ENCODE peak calls at places on chromosomes 13 and 19, in nine cellular contexts. T, I, Z, G, V, C, Q, R and E are unnamed samples. For H3K36me3 and H3K4me1, the result is how much of the 10 kb centered on the place peaks cover.

GRCh38 chr19:42051166-42052115 is 18.6 kb downstream of the GRIK5 start:
- DNase-seq in R (no peak), V (no peak), Q (no peak), C (no peak), I (peak), Z (no peak), T (no peak), G (no peak), E (no peak)

GRCh38 chr13:51518847-51519246 is 65.4 kb upstream of the WDFY2 start:
- DNase-seq in G (no peak), C (no peak), R (no peak), Q (peak), Z (peak), I (no peak), V (no peak), T (no peak), E (no peak)

GRCh38 chr19:11447347-11448262 is 12.2 kb downstream of the PRKCSH start:
- DNase-seq in G (no peak), Q (no peak), R (no peak), C (no peak), T (no peak), Z (no peak), V (no peak), I (no peak), E (no peak)

GRCh38 chr19:27974082-27974513 is 1238.9 kb downstream of the UQCRFS1 start:
- DNase-seq in V (no peak), R (no peak), Q (peak), Z (peak), T (no peak), I (peak), G (no peak), C (no peak), E (no peak)

GRCh38 chr13:99176309-99177276 is 24.1 kb upstream of the UBAC2 start:
- DNase-seq in R (peak), G (peak), V (peak), T (peak), Z (peak), Q (peak), I (peak), C (peak), E (peak)

GRCh38 chr13:89279374-89279773 is 1608.2 kb downstream of the SLITRK5 start:
- DNase-seq in R (no peak), C (no peak), T (no peak), I (no peak), Q (no peak), V (no peak), G (no peak), Z (no peak), E (no peak)

GRCh38 chr19:29845576-29846176 is 33.9 kb downstream of the CCNE1 start:
- DNase-seq in Q (peak), C (no peak), R (no peak), T (no peak), V (peak), I (no peak), Z (peak), G (no peak), E (peak)

GRCh38 chr13:19618925-19619324 is 14.5 kb upstream of the MPHOSPH8 start:
- DNase-seq in C (no peak), T (no peak), G (no peak), V (no peak), Z (peak), R (no peak), I (no peak), Q (peak), E (peak)

GRCh38 chr19:3346677-3347353 is 19.6 kb upstream of the NFIC start:
- DNase-seq in Z (peak), G (peak), R (peak), V (peak), T (peak), Q (peak), C (no peak), I (peak), E (peak)

GRCh38 chr19:40232949-40233810 is 6.7 kb upstream of the CCNP start:
- DNase-seq in C (no peak), T (no peak), I (no peak), Q (no peak), Z (no peak), G (no peak), R (no peak), V (no peak), E (no peak)

GRCh38 chr13:95921485-95921884 is 131.7 kb downstream of the UGGT2 start:
- DNase-seq in I (no peak), Z (no peak), R (no peak), C (no peak), V (no peak), Q (no peak), G (no peak), T (no peak), E (no peak)

GRCh38 chr13:97873398-97873797 is 80.1 kb upstream of the IPO5 start:
- DNase-seq in C (no peak), Z (no peak), Q (no peak), R (no peak), G (no peak), I (no peak), V (no peak), T (no peak), E (no peak)

GRCh38 chr19:4524808-4525562 is 6.7 kb upstream of the PLIN4 start:
- DNase-seq in V (peak), G (peak), R (peak), I (peak), T (peak), Q (peak), Z (peak), C (no peak), E (no peak)

GRCh38 chr19:41887711-41888382 is 4.9 kb downstream of the ARHGEF1 start:
- DNase-seq in G (no peak), R (peak), T (no peak), I (peak), Z (peak), Q (no peak), V (peak), C (peak), E (peak)

GRCh38 chr19:58209577-58209976 is 19.1 kb upstream of the ZNF544 start:
- DNase-seq in Z (no peak), I (no peak), Q (no peak), V (no peak), G (no peak), R (no peak), C (no peak), T (no peak), E (no peak)

GRCh38 chr19:58204566-58204965 is 21.7 kb downstream of the ZNF274 start:
- DNase-seq in T (no peak), V (no peak), Q (no peak), R (no peak), I (no peak), G (no peak), Z (no peak), C (no peak), E (no peak)

GRCh38 chr19:58203814-58204475 is 21.1 kb downstream of the ZNF274 start:
- DNase-seq in I (no peak), R (no peak), T (no peak), Z (no peak), Q (no peak), V (no peak), C (no peak), G (no peak), E (no peak)
- H3K36me3 ChIP-seq in I (half or more), R (under half), T (half or more), Z (under half), Q (under half), V (under half), C (half or more), G (half or more), E (under half)

GRCh38 chr19:35931874-35932202 is 4.3 kb upstream of the LRFN3 start:
- DNase-seq in Q (no peak), T (no peak), G (no peak), I (no peak), C (no peak), Z (no peak), V (no peak), R (no peak), E (no peak)
- TF ChIP-seq CTCF in Q (peak), T (no peak), G (peak), I (no peak), C (no peak), Z (no peak), V (peak), R (no peak), E (no peak)

DNA sequence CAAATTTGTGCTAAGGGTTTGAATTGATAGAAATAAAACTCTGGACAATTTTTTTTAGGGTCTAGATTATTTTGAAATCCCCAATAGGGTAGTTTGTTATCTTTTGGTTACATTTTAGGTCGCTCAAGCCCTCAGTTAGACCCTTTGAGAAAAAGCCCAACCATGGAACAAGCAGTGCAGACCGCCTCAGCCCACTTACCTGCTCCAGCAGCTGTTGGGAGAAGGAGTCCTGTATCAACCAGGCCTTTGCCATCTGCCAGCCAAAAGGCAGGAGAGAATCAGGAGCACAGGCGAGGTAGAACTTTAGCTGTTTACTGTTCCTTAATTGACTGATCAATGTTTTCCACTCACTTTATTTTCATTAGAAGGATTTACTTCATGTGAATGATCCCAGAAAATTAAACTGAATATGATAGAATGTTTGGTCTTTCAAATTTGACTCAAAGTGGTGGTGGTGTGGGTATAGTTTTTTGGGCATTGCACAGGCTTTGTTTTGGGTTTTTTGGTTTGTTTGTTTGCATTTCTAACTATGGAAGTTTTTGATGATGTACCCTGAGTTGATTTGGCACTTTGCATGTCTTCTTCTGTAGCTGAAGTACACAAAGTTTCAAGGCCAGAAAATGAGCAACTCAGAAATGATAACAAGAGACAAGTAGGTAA is 39.2 kb upstream of the GARRE1 start:
- DNase-seq in T (no peak), I (no peak), Z (peak), Q (no peak), V (no peak), R (no peak), G (no peak), C (no peak), E (no peak)
- H3K4me1 ChIP-seq in T (under half), I (under half), Z (under half), Q (under half), V (under half), R (under half), G (under half), C (under half), E (under half)

DNA sequence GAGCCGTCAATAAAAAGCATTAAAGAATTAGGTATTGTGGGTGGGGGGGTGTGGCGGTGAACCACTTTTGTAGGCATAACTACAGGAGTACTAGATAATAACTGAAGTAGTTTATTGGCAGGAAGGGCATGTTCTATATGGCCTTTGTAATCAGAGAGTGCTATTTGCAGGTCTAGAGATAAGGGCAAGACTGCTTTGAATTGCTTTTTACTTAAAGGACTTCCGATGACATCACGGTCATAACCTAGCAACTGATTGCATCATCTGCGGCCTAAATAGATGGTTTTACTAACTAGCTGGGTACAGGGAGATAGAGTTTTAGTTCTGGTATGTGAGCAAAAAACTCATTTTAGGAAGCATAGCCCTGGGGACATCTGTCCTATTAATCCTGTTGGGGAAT is 24.7 kb downstream of the METTL21C start:
- DNase-seq in I (no peak), G (no peak), V (no peak), Q (no peak), R (no peak), T (no peak), C (no peak), Z (no peak), E (no peak)
- H3K36me3 ChIP-seq in I (half or more), G (half or more), V (half or more), Q (under half), R (under half), T (under half), C (half or more), Z (under half), E (under half)

GRCh38 chr19:37114001-37114400 is 35.8 kb downstream of the ZNF420 start:
- DNase-seq in G (no peak), I (no peak), V (no peak), C (no peak), T (no peak), Z (no peak), R (no peak), Q (no peak), E (no peak)
- TF ChIP-seq CTCF in G (no peak), I (no peak), V (no peak), C (no peak), T (no peak), Z (no peak), R (no peak), Q (peak), E (no peak)

GRCh38 chr19:45104658-45105384 is 11.8 kb downstream of the PPP1R37 start:
- DNase-seq in G (no peak), R (no peak), V (no peak), I (no peak), Z (no peak), T (no peak), Q (no peak), C (no peak), E (no peak)

GRCh38 chr19:45101796-45102195 is 8.8 kb downstream of the PPP1R37 start:
- DNase-seq in Q (no peak), R (no peak), V (no peak), I (no peak), T (no peak), G (no peak), Z (no peak), C (no peak), E (no peak)

GRCh38 chr19:45102481-45102880 is 9.5 kb downstream of the PPP1R37 start:
- DNase-seq in G (no peak), I (no peak), T (no peak), R (no peak), Z (no peak), Q (no peak), V (no peak), C (no peak), E (no peak)

GRCh38 chr19:45103625-45104319 is 10.8 kb downstream of the PPP1R37 start:
- DNase-seq in V (no peak), C (no peak), Z (peak), G (no peak), R (no peak), I (no peak), Q (peak), T (no peak), E (no peak)

GRCh38 chr19:45103200-45103624 is 10.2 kb downstream of the PPP1R37 start:
- DNase-seq in T (no peak), V (no peak), Z (peak), C (no peak), I (no peak), G (peak), Q (peak), R (no peak), E (no peak)
- H3K4me1 ChIP-seq in T (under half), V (under half), Z (half or more), C (under half), I (half or more), G (half or more), Q (under half), R (under half), E (under half)

DNA sequence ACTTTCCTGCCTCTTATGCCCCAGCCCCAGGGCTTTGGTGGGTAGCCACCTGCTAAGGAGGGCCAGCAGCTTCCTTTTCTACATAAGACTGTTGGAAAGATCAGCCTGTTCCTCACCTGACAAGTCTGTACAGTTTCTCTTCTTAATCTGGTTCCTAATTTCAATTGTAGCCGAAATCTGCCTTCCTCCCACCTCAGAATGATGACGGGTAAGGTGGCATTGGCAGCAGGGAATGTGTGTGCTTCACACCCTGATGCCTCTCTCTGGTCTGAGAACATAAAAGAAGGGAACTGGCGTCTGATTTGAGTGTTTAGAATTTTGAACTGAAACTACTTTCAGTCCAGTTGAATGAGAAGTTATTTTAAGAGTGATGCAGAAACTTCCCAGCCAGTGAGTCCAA is 16.0 kb downstream of the MAU2 start:
- DNase-seq in Q (no peak), G (no peak), V (no peak), I (no peak), Z (no peak), T (no peak), R (no peak), C (no peak), E (no peak)
- H3K36me3 ChIP-seq in Q (under half), G (half or more), V (half or more), I (half or more), Z (under half), T (under half), R (half or more), C (under half), E (under half)

DNA sequence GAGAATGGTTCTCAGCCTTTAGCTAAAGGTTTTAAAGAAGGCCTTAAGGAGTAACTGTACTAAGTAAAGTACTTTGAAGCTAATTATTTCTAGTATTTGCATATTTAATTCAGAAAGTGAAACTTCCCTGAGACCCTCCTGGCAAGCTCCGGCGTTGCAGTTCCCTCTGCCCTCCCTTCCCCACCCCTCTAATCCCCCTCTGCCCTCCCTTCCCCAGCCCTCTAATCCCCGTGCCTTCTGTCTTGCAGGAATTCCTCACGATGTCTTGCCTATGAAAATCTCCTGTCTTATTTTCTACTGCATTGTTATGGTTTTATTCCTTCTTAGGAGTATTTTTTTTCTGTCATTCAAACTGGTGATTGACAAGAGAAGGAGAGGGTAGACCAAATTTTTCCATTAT is 236.9 kb downstream of the COL4A1 start:
- DNase-seq in C (no peak), R (no peak), T (no peak), G (no peak), V (no peak), Z (no peak), I (no peak), Q (no peak), E (no peak)
- TF ChIP-seq CTCF in C (no peak), R (no peak), T (no peak), G (no peak), V (no peak), Z (no peak), I (no peak), Q (no peak), E (no peak)

GRCh38 chr19:14556662-14557188 is 15.1 kb downstream of the NDUFB7 start:
- DNase-seq in Q (peak), V (peak), T (peak), C (peak), G (peak), R (peak), I (peak), Z (peak), E (peak)
- H3K4me1 ChIP-seq in Q (under half), V (under half), T (under half), C (under half), G (half or more), R (under half), I (under half), Z (under half), E (under half)